ENCODE peak calls at places on chromosomes 3 and 15, in ten cellular contexts. W, D, T, K, Z, X, M, V, S and Q are unnamed samples.

GRCh38 chr15:76282451-76282850 is 28.8 kb downstream of the ETFA start:
- DNase-seq in W (no peak), D (no peak), T (no peak), K (no peak), Z (no peak), X (no peak), M (no peak), V (no peak), S (no peak), Q (no peak)

GRCh38 chr3:155560594-155560993 is 184.3 kb downstream of the PLCH1 start:
- DNase-seq in W (no peak), D (no peak), T (no peak), K (no peak), Z (no peak), X (no peak), M (no peak), V (peak; percentile 51), S (peak; percentile 62), Q (no peak)

GRCh38 chr3:72369681-72370080 is 478.6 kb downstream of the SHQ1 start:
- DNase-seq in W (no peak), D (no peak), T (no peak), K (no peak), Z (no peak), X (no peak), M (no peak), V (no peak), S (no peak), Q (no peak)

GRCh38 chr3:61172684-61173083 is 78.6 kb downstream of the FHIT start:
- DNase-seq in W (no peak), D (no peak), T (no peak), K (no peak), Z (no peak), X (no peak), M (no peak), V (no peak), S (no peak), Q (no peak)

GRCh38 chr3:140219923-140220452 is 285.0 kb downstream of the CLSTN2 start:
- DNase-seq in W (no peak), D (no peak), T (no peak), K (no peak), Z (no peak), X (no peak), M (no peak), V (no peak), S (no peak), Q (no peak)

GRCh38 chr3:134641671-134642300 is 9.0 kb downstream of the KY start:
- DNase-seq in W (no peak), D (no peak), T (no peak), K (no peak), Z (no peak), X (no peak), M (no peak), V (no peak), S (no peak), Q (no peak)

GRCh38 chr3:182487048-182487447 is 306.3 kb upstream of the ATP11B start:
- DNase-seq in W (no peak), D (no peak), T (no peak), K (no peak), Z (no peak), X (no peak), M (no peak), V (no peak), S (no peak), Q (no peak)

GRCh38 chr3:48919215-48920138 is 835 bp downstream of the ARIH2 start:
- DNase-seq in W (peak; percentile 20), D (no peak), T (no peak), K (peak; percentile 53), Z (no peak), X (peak; percentile 41), M (peak; percentile 35), V (peak; percentile 58), S (peak; percentile 55), Q (peak; percentile 62)

GRCh38 chr3:128399221-128399915 is 67.3 kb downstream of the DNAJB8 start:
- DNase-seq in W (no peak), D (no peak), T (no peak), K (no peak), Z (no peak), X (no peak), M (no peak), V (no peak), S (no peak), Q (no peak)

GRCh38 chr3:96209703-96210102 is 604.7 kb upstream of the EPHA6 start:
- DNase-seq in W (no peak), D (no peak), T (no peak), K (no peak), Z (no peak), X (no peak), M (no peak), V (no peak), S (peak; percentile 70), Q (no peak)

GRCh38 chr3:6861331-6861988 is 545 bp downstream of the GRM7 start:
- DNase-seq in W (no peak), D (no peak), T (no peak), K (no peak), Z (no peak), X (no peak), M (no peak), V (no peak), S (no peak), Q (no peak)

GRCh38 chr3:127211118-127212060 is 18.5 kb downstream of the PRR23E start:
- DNase-seq in W (no peak), D (no peak), T (no peak), K (no peak), Z (no peak), X (no peak), M (no peak), V (no peak), S (no peak), Q (no peak)

GRCh38 chr3:47266709-47267489 is 15.7 kb downstream of the KIF9 start:
- DNase-seq in W (peak; percentile 88), D (peak; percentile 75), T (peak; percentile 51), K (peak; percentile 96), Z (peak; percentile 87), X (peak; percentile 94), M (peak; percentile 56), V (no peak), S (peak; percentile 93), Q (peak; percentile 96)

GRCh38 chr3:161409858-161410257 is 38.5 kb upstream of the SPTSSB start:
- DNase-seq in W (no peak), D (no peak), T (no peak), K (no peak), Z (no peak), X (no peak), M (no peak), V (no peak), S (peak; percentile 89), Q (no peak)

GRCh38 chr3:27472166-27472565 is 12.0 kb downstream of the SLC4A7 start:
- DNase-seq in W (no peak), D (no peak), T (no peak), K (no peak), Z (no peak), X (no peak), M (no peak), V (no peak), S (no peak), Q (no peak)

GRCh38 chr15:78162038-78162437 is 12.9 kb downstream of the IDH3A start:
- DNase-seq in W (no peak), D (peak; percentile 45), T (no peak), K (no peak), Z (no peak), X (no peak), M (no peak), V (no peak), S (no peak), Q (no peak)

GRCh38 chr3:112569265-112569664 is 7.4 kb downstream of the SLC35A5 start:
- DNase-seq in W (no peak), D (no peak), T (no peak), K (no peak), Z (no peak), X (no peak), M (no peak), V (no peak), S (no peak), Q (no peak)

GRCh38 chr3:20104167-20104661 is 64.0 kb downstream of the KAT2B start:
- DNase-seq in W (no peak), D (no peak), T (peak; percentile 13), K (no peak), Z (no peak), X (no peak), M (no peak), V (no peak), S (no peak), Q (no peak)

GRCh38 chr3:136819784-136820640 is 1.1 kb downstream of the SLC35G2 start:
- DNase-seq in W (peak; percentile 29), D (no peak), T (no peak), K (peak; percentile 68), Z (peak; percentile 30), X (peak; percentile 50), M (peak; percentile 17), V (peak; percentile 17), S (peak; percentile 86), Q (peak; percentile 70)

GRCh38 chr3:34683851-34684250 is 885.4 kb downstream of the PDCD6IP start:
- DNase-seq in W (peak; percentile 61), D (peak; percentile 64), T (peak; percentile 9), K (peak; percentile 71), Z (peak; percentile 22), X (peak; percentile 54), M (peak; percentile 29), V (peak; percentile 2), S (peak; percentile 40), Q (peak; percentile 56)
- TF ChIP-seq CTCF in W (peak; percentile 74), D (peak; percentile 64), T (peak; percentile 68), K (peak; percentile 71), Z (peak; percentile 23), X (peak; percentile 64), M (no peak), V (peak; percentile 69), S (peak; percentile 67), Q (peak; percentile 69)

GRCh38 chr3:10777627-10778026 is 38.4 kb upstream of the SLC6A11 start:
- DNase-seq in W (no peak), D (no peak), T (no peak), K (no peak), Z (no peak), X (no peak), M (no peak), V (no peak), S (no peak), Q (no peak)
- H3K4me3 ChIP-seq in W (no peak overlapping the region), D (no peak overlapping the region), T (no peak overlapping the region), K (no peak overlapping the region), Z (no peak overlapping the region), X (no peak overlapping the region), M (no peak overlapping the region), V (no peak overlapping the region), S (no peak overlapping the region), Q (no peak overlapping the region)

DNA sequence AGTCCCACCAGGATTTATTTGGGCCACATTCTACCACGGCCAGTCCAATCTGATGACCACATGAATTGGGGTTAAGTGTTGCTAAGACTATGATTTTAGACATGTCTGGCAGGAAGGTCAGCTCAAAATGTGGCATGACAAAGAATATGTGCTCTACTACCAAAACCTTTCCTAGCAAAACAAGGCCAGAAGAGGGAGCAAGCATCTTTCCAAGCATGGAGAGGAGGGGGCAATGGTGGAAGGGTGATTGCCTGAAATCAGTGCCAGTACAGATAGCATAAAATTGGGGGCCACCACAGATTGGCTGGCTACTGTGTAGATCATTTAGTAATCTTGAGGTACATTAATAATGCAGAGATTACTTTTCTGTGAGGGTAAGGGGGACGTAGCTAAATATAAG is 43.2 kb downstream of the TMEM39A start:
- DNase-seq in W (no peak), D (no peak), T (no peak), K (no peak), Z (no peak), X (no peak), M (no peak), V (no peak), S (no peak), Q (no peak)
- TF ChIP-seq CTCF in W (no peak), D (no peak), T (no peak), K (peak; percentile 13), Z (no peak), X (no peak), M (no peak), V (peak; percentile 5), S (peak; percentile 11), Q (no peak)

GRCh38 chr3:58051196-58051595 is 43.0 kb downstream of the FLNB start:
- DNase-seq in W (no peak), D (no peak), T (no peak), K (peak; percentile 92), Z (no peak), X (no peak), M (no peak), V (no peak), S (peak; percentile 90), Q (peak; percentile 93)
- H3K4me3 ChIP-seq in W (no peak overlapping the region), D (no peak overlapping the region), T (no peak overlapping the region), K (no peak overlapping the region), Z (no peak overlapping the region), X (no peak overlapping the region), M (no peak overlapping the region), V (peak overlapping the region; percentile 26), S (no peak overlapping the region), Q (no peak overlapping the region)